ENCODE peak calls at places on chromosomes 6 and 20, in eight cellular contexts. W, U, Q, M, X, Y, V and K are unnamed samples.

GRCh38 chr6:38518511-38519304 is 121.0 kb downstream of the BTBD9 start:
- DNase-seq in W (no peak), U (peak), Q (no peak), M (no peak), X (no peak), Y (no peak), V (no peak), K (no peak)

GRCh38 chr6:26043389-26044139 is 43.7 kb upstream of the HFE start:
- DNase-seq in W (peak), U (peak), Q (peak), M (peak), X (no peak), Y (no peak), V (no peak), K (no peak)

GRCh38 chr6:47308223-47308567 is 1.5 kb downstream of the TNFRSF21 start:
- DNase-seq in W (no peak), U (no peak), Q (no peak), M (no peak), X (no peak), Y (no peak), V (no peak), K (no peak)

GRCh38 chr20:7673841-7674240 is 266.4 kb downstream of the HAO1 start:
- DNase-seq in W (no peak), U (no peak), Q (no peak), M (no peak), X (no peak), Y (no peak), V (no peak), K (no peak)

GRCh38 chr6:84763397-84764331 is 734 bp downstream of the TBX18 start:
- DNase-seq in W (peak), U (no peak), Q (no peak), M (no peak), X (peak), Y (no peak), V (no peak), K (no peak)

GRCh38 chr6:14452567-14453527 is 335.3 kb downstream of the CD83 start:
- DNase-seq in W (no peak), U (peak), Q (no peak), M (no peak), X (no peak), Y (peak), V (no peak), K (no peak)

GRCh38 chr6:35552285-35552917 is 39.7 kb upstream of the TULP1 start:
- DNase-seq in W (no peak), U (peak), Q (peak), M (peak), X (peak), Y (peak), V (no peak), K (peak)

GRCh38 chr6:7617954-7618764 is 28.2 kb downstream of the SNRNP48 start:
- DNase-seq in W (peak), U (peak), Q (peak), M (peak), X (peak), Y (no peak), V (no peak), K (peak)

GRCh38 chr6:105178636-105179035 is 1.2 kb downstream of the POPDC3 start:
- DNase-seq in W (no peak), U (no peak), Q (no peak), M (no peak), X (no peak), Y (no peak), V (no peak), K (no peak)